ENCODE peak calls at places on chromosomes 16 and 17, in four cellular contexts. Y is A673, V is aorta, L is OCI-LY7. G is an unnamed sample. For H3K4me1, the result is how much of the 10 kb centered on the place peaks cover.

GRCh38 chr16:84532299-84532724 is 27.9 kb upstream of the MEAK7 start:
- DNase-seq in V (peak), L (no peak), Y (no peak), G (peak)

GRCh38 chr16:13780406-13780805 is 139.5 kb upstream of the ERCC4 start:
- DNase-seq in L (no peak), V (no peak), Y (no peak), G (no peak)

GRCh38 chr17:10631048-10631700 is 25.9 kb downstream of the MYH3 start:
- DNase-seq in V (no peak), L (no peak), Y (peak), G (no peak)

GRCh38 chr17:81386141-81386645 is 9.1 kb upstream of the BAHCC1 start:
- DNase-seq in V (no peak), Y (no peak), L (no peak), G (peak)

GRCh38 chr17:29615492-29616299 is 7.0 kb downstream of the CORO6 start:
- DNase-seq in V (peak), L (peak), Y (peak), G (no peak)

GRCh38 chr16:84351630-84352029 is 16.7 kb upstream of the ATP2C2 start:
- DNase-seq in Y (no peak), V (peak), L (no peak), G (no peak)

GRCh38 chr16:68902376-68903345 is 59.3 kb downstream of the TANGO6 start:
- DNase-seq in L (peak), V (no peak), Y (peak), G (peak)

GRCh38 chr17:45965741-45966140 is 33.3 kb upstream of the STH start:
- DNase-seq in V (peak), L (no peak), Y (no peak), G (no peak)

GRCh38 chr16:3363793-3364192 is 8.1 kb downstream of the OR2C1 start:
- DNase-seq in Y (no peak), V (no peak), L (peak), G (peak)

GRCh38 chr16:31118223-31119155 is 1.0 kb downstream of the KAT8 start:
- DNase-seq in V (no peak), Y (no peak), L (no peak), G (no peak)

GRCh38 chr16:80200079-80200478 is 340.7 kb upstream of the DYNLRB2 start:
- DNase-seq in V (no peak), L (no peak), Y (no peak), G (no peak)

GRCh38 chr17:15780188-15780587 is 48.1 kb downstream of the TBC1D26 start:
- DNase-seq in Y (no peak), L (no peak), V (no peak), G (no peak)

GRCh38 chr17:77449908-77450741 is 309.4 kb downstream of the SEC14L1 start:
- DNase-seq in V (peak), Y (peak), L (peak), G (peak)

GRCh38 chr17:77451894-77452852 is 311.4 kb downstream of the SEC14L1 start:
- DNase-seq in L (peak), V (peak), Y (peak), G (peak)

GRCh38 chr17:77451271-77451893 is 310.6 kb downstream of the SEC14L1 start:
- DNase-seq in V (peak), L (peak), Y (peak), G (peak)

GRCh38 chr17:77449373-77449907 is 308.7 kb downstream of the SEC14L1 start:
- DNase-seq in Y (no peak), V (no peak), L (peak), G (no peak)

GRCh38 chr17:77450742-77451270 is 310.0 kb downstream of the SEC14L1 start:
- DNase-seq in V (no peak), L (no peak), Y (no peak), G (no peak)
- H3K4me1 ChIP-seq in V (under half), L (half or more), Y (under half), G (under half)

GRCh38 chr16:28105297-28105696 is 41.8 kb upstream of the GSG1L start:
- DNase-seq in Y (no peak), L (no peak), V (no peak), G (no peak)
- H3K27ac ChIP-seq in Y (no peak), L (no peak), V (no peak), G (no peak)

GRCh38 chr17:49972486-49973270 is 3.7 kb downstream of the DLX4 start:
- DNase-seq in Y (no peak), V (no peak), L (no peak), G (no peak)

GRCh38 chr17:49971199-49971847 is 2.3 kb downstream of the DLX4 start:
- DNase-seq in L (no peak), Y (no peak), V (no peak), G (no peak)

GRCh38 chr17:49973271-49973615 is 4.3 kb downstream of the DLX4 start:
- DNase-seq in Y (no peak), V (no peak), L (no peak), G (no peak)

GRCh38 chr17:49970498-49970897 is 1.5 kb downstream of the DLX4 start:
- DNase-seq in L (no peak), V (no peak), Y (no peak), G (no peak)

GRCh38 chr17:49971848-49972485 is 3.0 kb downstream of the DLX4 start:
- DNase-seq in Y (no peak), L (no peak), V (no peak), G (no peak)
- H3K4me3 ChIP-seq in Y (no peak), L (no peak), V (no peak), G (no peak)

GRCh38 chr17:3723188-3723555 is 531 bp upstream of the HASPIN start:
- DNase-seq in L (peak), V (no peak), Y (no peak), G (no peak)
- H3K4me1 ChIP-seq in L (half or more), V (under half), Y (under half), G (under half)

DNA sequence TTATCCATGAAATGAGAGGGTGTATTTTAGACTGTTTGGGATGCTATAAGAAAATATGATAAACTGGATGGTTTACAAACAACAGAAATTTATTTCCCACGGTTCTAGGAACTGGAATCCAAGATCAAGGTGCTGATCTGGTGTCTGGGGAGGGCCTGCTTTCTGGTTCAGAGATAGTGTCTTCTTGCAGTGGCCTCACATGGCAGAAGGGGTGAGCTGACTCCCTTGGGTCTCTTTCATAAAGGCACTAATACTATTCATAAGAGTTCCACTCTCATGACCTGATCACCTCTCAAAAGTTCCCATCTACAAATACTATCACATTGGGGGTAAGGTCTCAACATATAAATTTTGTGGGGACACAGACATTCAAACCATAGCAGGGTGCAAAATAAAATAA is 7.9 kb upstream of the AMZ2 start:
- DNase-seq in V (no peak), Y (no peak), L (peak), G (no peak)
- H3K27ac ChIP-seq in V (no peak), Y (no peak), L (peak), G (no peak)